ENCODE peak calls at places on chromosomes 16 and 17, in six cellular contexts. Y, X, S, E, I and K are unnamed samples.

GRCh38 chr16:1597154-1597553 is 14.7 kb downstream of the IFT140 start:
- DNase-seq in Y (no peak), X (no peak), S (no peak), E (no peak), I (no peak), K (no peak)

GRCh38 chr16:88195911-88196465 is 186.8 kb upstream of the ZNF469 start:
- DNase-seq in Y (no peak), X (no peak), S (no peak), E (no peak), I (no peak), K (peak)

GRCh38 chr17:42182927-42183734 is 2.1 kb downstream of the HCRT start:
- DNase-seq in Y (peak), X (no peak), S (no peak), E (peak), I (peak), K (no peak)

GRCh38 chr17:70558821-70559220 is 389.5 kb downstream of the KCNJ2 start:
- DNase-seq in Y (peak), X (no peak), S (no peak), E (no peak), I (no peak), K (no peak)

GRCh38 chr16:70476272-70477020 is 22.1 kb downstream of the FCSK start:
- DNase-seq in Y (peak), X (no peak), S (no peak), E (peak), I (peak), K (no peak)

GRCh38 chr17:8117980-8118768 is at the start of gene ALOXE3:
- DNase-seq in Y (peak), X (peak), S (no peak), E (peak), I (peak), K (no peak)

GRCh38 chr17:7922499-7923289 is 6.6 kb upstream of the RNF227 start:
- DNase-seq in Y (peak), X (peak), S (peak), E (peak), I (peak), K (no peak)

GRCh38 chr17:1002412-1002753 is 5.5 kb downstream of the TIMM22 start:
- DNase-seq in Y (no peak), X (no peak), S (no peak), E (peak), I (peak), K (no peak)

GRCh38 chr17:68439656-68440290 is 17.5 kb downstream of the WIPI1 start:
- DNase-seq in Y (no peak), X (no peak), S (no peak), E (no peak), I (no peak), K (no peak)

GRCh38 chr17:19248923-19249574 is 11.9 kb downstream of the EPN2 start:
- DNase-seq in Y (peak), X (no peak), S (peak), E (peak), I (peak), K (peak)

DNA sequence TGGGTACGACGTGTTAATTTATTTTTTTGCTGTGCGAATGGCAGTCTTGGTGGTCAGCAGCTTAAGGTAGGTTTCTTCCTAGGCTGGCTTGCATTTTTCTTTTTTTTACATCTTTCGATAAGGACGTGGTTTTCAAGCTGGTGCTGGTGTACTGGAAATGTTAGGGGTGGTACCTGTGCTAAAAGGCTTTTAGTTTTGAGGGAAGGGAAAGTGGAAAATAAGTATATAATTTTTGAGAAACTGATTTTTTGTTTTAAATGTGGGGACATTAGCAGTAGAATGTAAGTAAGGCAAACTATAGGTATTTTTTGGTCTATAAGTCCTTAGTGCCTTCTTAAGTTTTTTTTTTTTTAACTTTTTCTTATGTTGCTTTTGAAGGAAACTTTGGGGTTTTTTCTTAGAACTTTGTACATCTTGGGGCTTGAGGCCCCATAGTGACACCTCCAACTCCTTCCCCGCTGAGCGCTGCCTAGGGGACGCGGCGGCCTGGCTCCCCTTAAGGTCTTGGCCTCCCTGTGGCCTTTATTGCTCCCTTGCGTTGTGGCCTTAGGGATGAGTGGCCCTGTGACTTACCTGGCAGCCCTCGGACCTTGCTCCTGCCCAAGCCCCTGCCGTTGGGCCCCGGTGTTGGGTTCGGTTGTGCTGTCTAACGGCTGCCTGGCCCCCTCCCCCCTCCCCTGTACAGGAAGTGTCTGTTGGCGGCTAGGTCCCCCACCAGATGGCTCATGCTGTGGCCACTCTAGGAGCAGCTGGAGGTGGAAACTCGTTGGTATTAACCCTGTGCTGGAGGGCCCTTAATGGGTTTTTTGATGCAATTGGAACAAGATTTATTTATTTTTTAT is 88.0 kb upstream of the RPRML start:
- DNase-seq in Y (peak), X (peak), S (peak), E (peak), I (peak), K (peak)
- TF ChIP-seq CTCF in Y (no peak), X (no peak), S (no peak), E (peak), I (no peak), K (no peak)

DNA sequence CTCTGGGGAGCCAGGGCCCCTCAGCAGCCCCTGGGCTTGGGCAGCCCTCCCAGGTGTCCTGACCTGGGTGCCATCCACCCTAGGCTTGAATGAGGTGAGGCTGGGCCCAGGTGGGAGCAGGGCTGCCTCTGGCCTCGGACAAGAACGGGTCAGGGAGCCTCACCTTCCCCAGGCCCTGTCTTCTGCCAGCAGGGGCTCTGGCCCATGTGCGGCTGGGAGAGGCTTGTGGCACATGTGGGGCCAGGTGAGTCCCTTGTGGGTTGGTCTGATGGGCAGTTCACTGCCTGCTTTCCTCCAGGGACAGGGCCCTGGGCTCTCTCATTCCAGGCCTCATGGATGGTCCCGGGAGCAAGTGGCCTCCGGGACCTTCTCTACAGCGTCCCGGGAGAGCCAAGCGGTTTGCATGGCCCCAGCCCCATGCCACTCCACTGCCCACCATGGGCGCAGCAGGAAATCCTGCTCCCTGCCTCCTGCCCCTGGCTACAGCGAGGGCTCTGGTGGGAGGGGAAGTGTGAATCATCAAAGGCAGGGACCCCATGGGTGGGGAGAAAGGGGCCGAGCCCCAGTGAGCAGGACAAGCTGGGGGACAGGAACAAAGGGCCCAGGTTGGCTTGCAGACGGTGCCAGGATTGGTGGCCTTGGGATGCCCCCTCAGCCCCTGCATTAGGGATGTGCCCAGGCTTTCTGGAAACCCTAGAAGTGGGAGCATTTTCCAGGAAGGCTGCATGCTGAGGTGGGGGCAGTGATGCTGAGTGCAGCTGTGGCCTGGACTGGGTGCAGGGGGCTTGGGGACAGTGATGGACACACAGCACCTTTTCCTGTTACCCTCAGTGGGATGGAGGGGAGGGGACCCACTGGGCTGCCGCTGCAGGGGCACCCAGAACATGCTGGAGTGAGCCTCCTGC is 12.2 kb downstream of the VASN start:
- DNase-seq in Y (no peak), X (peak), S (no peak), E (no peak), I (no peak), K (no peak)
- H3K4me3 ChIP-seq in Y (no peak), X (no peak), S (no peak), E (no peak), I (no peak), K (no peak)

GRCh38 chr16:50316848-50317630 is 50.7 kb downstream of the ADCY7 start:
- DNase-seq in Y (no peak), X (no peak), S (no peak), E (peak), I (no peak), K (no peak)
- TF ChIP-seq CTCF in Y (no peak), X (no peak), S (no peak), E (no peak), I (no peak), K (no peak)

DNA sequence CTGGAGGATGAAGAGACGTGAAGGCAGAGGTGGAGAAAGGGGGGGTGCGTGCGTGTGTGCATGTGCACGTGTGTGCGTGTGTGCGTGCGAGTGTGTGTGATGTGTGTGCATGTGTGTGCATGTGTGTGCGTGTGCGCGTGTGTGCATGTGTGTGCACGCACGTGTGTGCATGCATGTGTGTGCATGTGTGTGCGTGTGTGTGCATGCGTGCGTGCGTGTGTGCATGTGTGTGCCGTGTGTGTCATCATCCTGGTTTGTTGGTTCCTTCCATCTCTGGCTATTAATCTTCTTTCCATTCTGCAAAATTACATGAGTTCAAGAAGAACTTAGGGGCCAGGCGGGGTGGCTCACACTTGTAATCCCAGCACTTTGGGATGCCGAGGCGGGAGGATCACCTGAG is 17.0 kb upstream of the RPL38 start:
- DNase-seq in Y (no peak), X (no peak), S (no peak), E (no peak), I (no peak), K (no peak)
- H3K4me3 ChIP-seq in Y (no peak), X (no peak), S (no peak), E (no peak), I (no peak), K (no peak)

GRCh38 chr16:81473066-81473488 is 28.5 kb downstream of the CMIP start:
- DNase-seq in Y (no peak), X (no peak), S (no peak), E (peak), I (peak), K (peak)
- TF ChIP-seq CTCF in Y (no peak), X (no peak), S (no peak), E (no peak), I (no peak), K (no peak)

GRCh38 chr17:81710514-81711308 is 1.4 kb upstream of the SLC25A10 start:
- DNase-seq in Y (no peak), X (peak), S (no peak), E (no peak), I (peak), K (no peak)
- H3K4me3 ChIP-seq in Y (peak), X (peak), S (peak), E (no peak), I (no peak), K (no peak)

GRCh38 chr17:62180772-62181171 is 115.7 kb upstream of the MED13 start:
- DNase-seq in Y (no peak), X (no peak), S (no peak), E (no peak), I (no peak), K (no peak)

GRCh38 chr17:62178579-62178978 is 113.5 kb upstream of the MED13 start:
- DNase-seq in Y (peak), X (no peak), S (no peak), E (peak), I (peak), K (no peak)

GRCh38 chr17:62179525-62180161 is 114.6 kb upstream of the MED13 start:
- DNase-seq in Y (peak), X (no peak), S (no peak), E (peak), I (peak), K (no peak)
- TF ChIP-seq CTCF in Y (no peak), X (no peak), S (no peak), E (no peak), I (no peak), K (peak)